ENCODE peak calls at places on chromosomes 12 and 14, in nine cellular contexts. J, F, H, L, V, U, R, S and Z are unnamed samples.
A peak's percentile ranks its signal among the peaks of the same experiment; 100 is the strongest.

GRCh38 chr14:100135073-100135472 is 24.4 kb downstream of the DEGS2 start:
- DNase-seq in J (no peak), F (no peak), H (no peak), L (no peak), V (no peak), U (no peak), R (no peak), S (no peak), Z (no peak)

GRCh38 chr14:50425105-50425504 is 28.4 kb upstream of the CDKL1 start:
- DNase-seq in J (no peak), F (no peak), H (no peak), L (no peak), V (no peak), U (no peak), R (no peak), S (no peak), Z (no peak)

GRCh38 chr12:19794116-19794515 is 354.8 kb downstream of the AEBP2 start:
- DNase-seq in J (no peak), F (no peak), H (no peak), L (no peak), V (no peak), U (no peak), R (no peak), S (no peak), Z (no peak)

GRCh38 chr12:22082190-22082701 is 36.2 kb downstream of the CMAS start:
- DNase-seq in J (no peak), F (no peak), H (no peak), L (peak; percentile 4), V (no peak), U (no peak), R (peak; percentile 44), S (no peak), Z (no peak)

GRCh38 chr14:82482345-82482744 is 948.7 kb upstream of the SEL1L start:
- DNase-seq in J (no peak), F (no peak), H (no peak), L (no peak), V (no peak), U (no peak), R (no peak), S (no peak), Z (no peak)

GRCh38 chr12:22312336-22312735 is 22.2 kb downstream of the ST8SIA1 start:
- DNase-seq in J (no peak), F (no peak), H (peak; percentile 66), L (peak; percentile 65), V (no peak), U (no peak), R (no peak), S (peak; percentile 54), Z (no peak)

GRCh38 chr14:92400579-92401444 is 77.8 kb downstream of the SLC24A4 start:
- DNase-seq in J (no peak), F (peak; percentile 82), H (no peak), L (peak; percentile 19), V (no peak), U (no peak), R (no peak), S (peak; percentile 13), Z (no peak)

GRCh38 chr12:179131-179884 is 34.6 kb downstream of the SLC6A12 start:
- DNase-seq in J (no peak), F (no peak), H (no peak), L (no peak), V (no peak), U (no peak), R (no peak), S (no peak), Z (no peak)

GRCh38 chr14:39265741-39266588 is 32.2 kb downstream of the MIA2 start:
- DNase-seq in J (no peak), F (no peak), H (no peak), L (peak; percentile 43), V (peak; percentile 64), U (peak; percentile 72), R (no peak), S (peak; percentile 26), Z (no peak)

GRCh38 chr14:55609681-55610080 is 29.7 kb downstream of the KTN1 start:
- DNase-seq in J (no peak), F (no peak), H (no peak), L (peak; percentile 57), V (no peak), U (no peak), R (no peak), S (peak; percentile 61), Z (no peak)

GRCh38 chr14:102150636-102151195 is 11.0 kb downstream of the WDR20 start:
- DNase-seq in J (no peak), F (no peak), H (no peak), L (no peak), V (no peak), U (no peak), R (no peak), S (no peak), Z (no peak)

GRCh38 chr12:113089839-113090238 is 33.3 kb downstream of the DTX1 start:
- DNase-seq in J (no peak), F (no peak), H (no peak), L (no peak), V (no peak), U (no peak), R (no peak), S (no peak), Z (no peak)

GRCh38 chr12:113090740-113091139 is 34.2 kb downstream of the DTX1 start:
- DNase-seq in J (no peak), F (no peak), H (no peak), L (no peak), V (no peak), U (no peak), R (no peak), S (no peak), Z (no peak)

GRCh38 chr12:113092478-113093408 is 36.2 kb downstream of the DTX1 start:
- DNase-seq in J (peak; percentile 51), F (no peak), H (no peak), L (no peak), V (no peak), U (no peak), R (peak; percentile 92), S (no peak), Z (peak; percentile 82)

GRCh38 chr12:113093409-113094101 is 37.0 kb downstream of the DTX1 start:
- DNase-seq in J (no peak), F (no peak), H (no peak), L (no peak), V (no peak), U (no peak), R (no peak), S (no peak), Z (peak; percentile 59)

DNA sequence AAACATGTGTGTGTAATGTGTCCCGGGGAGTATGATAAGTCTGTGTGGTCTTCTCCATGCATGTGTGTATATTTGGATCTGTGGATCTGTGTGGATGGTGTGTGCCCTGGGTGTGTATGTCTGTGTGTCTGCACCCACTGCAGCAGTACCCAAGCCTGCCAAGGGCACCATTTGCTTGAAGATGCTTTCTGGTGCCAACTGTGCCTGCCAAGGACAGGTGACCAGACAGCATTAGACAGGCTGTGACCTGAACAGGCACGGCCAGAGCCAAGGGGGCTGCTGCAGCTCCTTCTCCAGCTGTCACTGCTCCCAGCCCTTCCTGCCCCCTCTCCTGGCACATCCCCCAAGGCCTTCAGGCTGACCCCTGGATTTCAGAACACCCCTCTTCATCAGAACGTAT is 35.0 kb downstream of the DTX1 start:
- DNase-seq in J (no peak), F (no peak), H (no peak), L (no peak), V (no peak), U (no peak), R (no peak), S (no peak), Z (no peak)
- H3K9ac ChIP-seq in J (peak overlapping the region; percentile 57), F (no peak overlapping the region), H (no peak overlapping the region), L (no peak overlapping the region), V (no peak overlapping the region), U (no peak overlapping the region), R (no peak overlapping the region), S (no peak overlapping the region), Z (no peak overlapping the region)

DNA sequence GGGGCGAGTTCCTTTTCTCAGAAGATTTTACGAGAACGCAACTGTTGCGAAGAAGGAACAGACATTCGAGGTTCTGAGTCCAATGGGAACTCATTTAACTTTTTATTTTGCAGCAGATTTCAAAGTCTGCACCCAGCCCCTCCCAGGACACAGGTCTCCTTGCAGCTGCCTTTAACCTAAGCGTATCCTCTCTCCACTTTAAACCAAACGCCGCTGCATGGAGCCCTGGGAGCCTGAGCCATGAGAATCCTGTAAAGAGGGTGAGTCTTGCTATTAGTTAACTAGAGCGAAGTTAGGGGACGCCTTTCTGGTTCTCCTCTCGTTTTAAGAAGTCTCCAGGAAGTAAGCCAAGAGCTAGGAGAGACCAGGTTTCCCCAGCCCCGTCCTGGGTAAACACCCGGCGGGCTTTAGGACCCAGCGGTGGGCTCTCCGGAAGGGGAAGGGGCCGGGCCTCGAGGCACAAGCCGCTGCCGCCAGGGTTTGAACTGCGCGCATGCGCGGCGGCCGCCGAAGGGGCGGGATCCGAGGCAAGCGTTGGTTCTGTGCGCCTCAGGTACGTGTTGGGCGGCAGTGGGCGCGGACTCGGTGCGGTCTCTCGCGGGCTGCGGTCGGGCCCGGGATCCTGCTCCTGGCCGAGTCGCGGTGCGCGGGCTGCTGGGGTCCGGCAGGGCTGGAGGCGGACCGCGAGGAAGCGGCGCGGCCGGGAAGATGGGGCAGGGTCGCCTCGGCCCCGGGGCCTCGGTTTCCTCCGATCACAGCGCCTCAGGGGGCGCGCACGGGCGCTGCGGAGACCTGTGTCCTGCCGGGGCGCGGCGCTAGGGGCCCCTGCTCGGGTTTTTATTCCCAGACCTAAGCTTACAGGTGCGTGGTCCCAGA is at the start of gene TDP1:
- DNase-seq in J (peak; percentile 97), F (peak; percentile 78), H (peak; percentile 91), L (peak; percentile 93), V (peak; percentile 89), U (peak; percentile 91), R (peak; percentile 98), S (peak; percentile 92), Z (peak; percentile 98)
- TF ChIP-seq CTCF in J (peak; percentile 27), F (no peak), H (no peak), L (no peak), V (no peak), U (no peak), R (no peak), S (peak; percentile 1), Z (peak; percentile 26)

GRCh38 chr12:70403827-70404226 is 37.7 kb downstream of the KCNMB4 start:
- DNase-seq in J (no peak), F (no peak), H (no peak), L (no peak), V (no peak), U (no peak), R (no peak), S (no peak), Z (no peak)
- H3K9me3 ChIP-seq in J (no peaks in the 10 kb centered on the region), F (no peaks in the 10 kb centered on the region), H (no peaks in the 10 kb centered on the region), L (no peaks in the 10 kb centered on the region), V (no peaks in the 10 kb centered on the region), U (no peaks in the 10 kb centered on the region), R (no peaks in the 10 kb centered on the region), S (no peaks in the 10 kb centered on the region), Z (no peaks in the 10 kb centered on the region)

GRCh38 chr12:127526925-127527324 is 740.0 kb upstream of the TMEM132C start:
- DNase-seq in J (no peak), F (no peak), H (no peak), L (no peak), V (no peak), U (no peak), R (no peak), S (no peak), Z (no peak)

GRCh38 chr12:127531561-127531960 is 735.4 kb upstream of the TMEM132C start:
- DNase-seq in J (no peak), F (no peak), H (no peak), L (no peak), V (no peak), U (no peak), R (no peak), S (no peak), Z (no peak)

GRCh38 chr12:127533353-127533752 is 733.6 kb upstream of the TMEM132C start:
- DNase-seq in J (no peak), F (no peak), H (no peak), L (no peak), V (no peak), U (no peak), R (no peak), S (no peak), Z (no peak)

GRCh38 chr12:127528576-127528975 is 738.4 kb upstream of the TMEM132C start:
- DNase-seq in J (no peak), F (no peak), H (no peak), L (no peak), V (no peak), U (no peak), R (no peak), S (no peak), Z (no peak)
- H3K9ac ChIP-seq in J (no peak overlapping the region), F (no peak overlapping the region), H (no peak overlapping the region), L (no peak overlapping the region), V (no peak overlapping the region), U (no peak overlapping the region), R (no peak overlapping the region), S (no peak overlapping the region), Z (no peak overlapping the region)